ENCODE peak calls at places on chromosomes 13 and 19, in five cellular contexts. V is MCF 10A, P is GM12864, R is BJ, F is heart left ventricle. M is an unnamed sample.

GRCh38 chr19:5143471-5144411 is 174.8 kb downstream of the KDM4B start:
- DNase-seq in F (peak; percentile 43), V (no peak), R (no peak), P (no peak), M (no peak)

GRCh38 chr13:112042496-112042895 is 24.5 kb upstream of the SOX1 start:
- DNase-seq in P (no peak), V (peak; percentile 24), R (no peak), F (no peak), M (peak; percentile 49)

GRCh38 chr13:51221674-51222509 is at the start of gene FAM124A:
- DNase-seq in F (peak; percentile 66), V (peak; percentile 53), P (no peak), R (no peak), M (peak; percentile 22)

GRCh38 chr19:8445488-8446001 is 770 bp downstream of the HNRNPM start:
- DNase-seq in P (no peak), F (peak; percentile 64), V (peak; percentile 53), R (no peak), M (peak; percentile 50)

GRCh38 chr13:22449251-22449650 is 731.5 kb upstream of the SGCG start:
- DNase-seq in F (no peak), P (no peak), V (no peak), R (no peak), M (no peak)

GRCh38 chr19:46513461-46514236 is 18.0 kb upstream of the PNMA8B start:
- DNase-seq in R (no peak), F (peak; percentile 84), V (peak; percentile 75), P (no peak), M (peak; percentile 63)

GRCh38 chr19:30428856-30429255 is 56.7 kb downstream of the ZNF536 start:
- DNase-seq in V (no peak), F (no peak), R (no peak), P (no peak), M (no peak)

GRCh38 chr13:21526707-21527454 is 67.8 kb upstream of the ZDHHC20 start:
- DNase-seq in P (no peak), F (no peak), R (no peak), V (no peak), M (no peak)

GRCh38 chr19:18373892-18374629 is 11.9 kb upstream of the GDF15 start:
- DNase-seq in F (peak; percentile 95), P (peak; percentile 92), R (peak; percentile 92), V (peak; percentile 93), M (peak; percentile 86)

GRCh38 chr19:2089001-2089711 is 7.0 kb downstream of the MOB3A start:
- DNase-seq in F (no peak), V (peak; percentile 89), P (no peak), R (no peak), M (peak; percentile 92)

GRCh38 chr19:33398361-33399060 is 25.0 kb downstream of the CEBPG start:
- DNase-seq in V (no peak), P (no peak), F (peak; percentile 17), R (no peak), M (no peak)

GRCh38 chr19:2719232-2719735 is 1.9 kb downstream of the DIRAS1 start:
- DNase-seq in F (no peak), R (no peak), P (no peak), V (no peak), M (no peak)

GRCh38 chr13:64959276-64959675 is 2270.9 kb downstream of the PCDH9 start:
- DNase-seq in V (no peak), F (no peak), R (no peak), P (no peak), M (no peak)

GRCh38 chr19:32866061-32866460 is 3.5 kb downstream of the SLC7A9 start:
- DNase-seq in F (no peak), P (no peak), V (no peak), R (no peak), M (no peak)

GRCh38 chr13:33678906-33679657 is 138.9 kb upstream of the RFC3 start:
- DNase-seq in V (peak; percentile 94), F (peak; percentile 57), P (peak; percentile 95), R (no peak), M (peak; percentile 36)

GRCh38 chr19:46351241-46352041 is 4.6 kb downstream of the PPP5C start:
- DNase-seq in F (peak; percentile 55), P (no peak), R (no peak), V (peak; percentile 87), M (peak; percentile 64)

GRCh38 chr19:39078436-39079200 is 5.5 kb upstream of the ACP7 start:
- DNase-seq in F (no peak), P (no peak), R (peak; percentile 90), V (peak; percentile 96), M (peak; percentile 81)

GRCh38 chr13:106302011-106302410 is 233.5 kb downstream of the EFNB2 start:
- DNase-seq in V (peak; percentile 73), P (no peak), F (no peak), R (no peak), M (no peak)

GRCh38 chr13:47114030-47114429 is 217.2 kb upstream of the HTR2A start:
- DNase-seq in V (no peak), P (no peak), F (no peak), R (peak; percentile 45), M (peak; percentile 12)

GRCh38 chr19:42074513-42075363 is 1.2 kb upstream of the ZNF574 start:
- DNase-seq in F (no peak), V (no peak), R (no peak), P (no peak), M (peak; percentile 40)

GRCh38 chr13:110339263-110339662 is 32.2 kb downstream of the COL4A2 start:
- DNase-seq in V (no peak), R (no peak), F (no peak), P (no peak), M (no peak)

GRCh38 chr13:44191504-44192171 is 182.0 kb upstream of the SERP2 start:
- DNase-seq in F (peak; percentile 38), V (peak; percentile 77), P (no peak), R (peak; percentile 46), M (peak; percentile 44)

GRCh38 chr13:110663044-110663443 is 42.9 kb downstream of the CARS2 start:
- DNase-seq in R (no peak), F (no peak), V (no peak), P (no peak), M (no peak)

GRCh38 chr13:110501188-110501587 is 60.3 kb downstream of the RAB20 start:
- DNase-seq in V (no peak), F (no peak), P (no peak), R (no peak), M (no peak)

GRCh38 chr19:16386619-16387240 is 62.1 kb downstream of the KLF2 start:
- DNase-seq in V (peak; percentile 52), P (peak; percentile 45), R (no peak), F (peak; percentile 48), M (peak; percentile 51)

GRCh38 chr13:28089065-28089464 is 11.3 kb downstream of the FLT3 start:
- DNase-seq in R (no peak), P (no peak), F (no peak), V (no peak), M (no peak)

GRCh38 chr13:27868639-27869435 is 51.0 kb upstream of the PDX1 start:
- DNase-seq in P (no peak), V (peak; percentile 26), F (no peak), R (no peak), M (peak; percentile 20)

GRCh38 chr13:49667773-49668172 is 23.5 kb downstream of the EBPL start:
- DNase-seq in R (no peak), V (peak; percentile 47), P (no peak), F (no peak), M (no peak)

GRCh38 chr13:50365683-50366391 is 350.6 kb downstream of the KCNRG start:
- DNase-seq in R (no peak), P (peak; percentile 49), V (peak; percentile 82), F (no peak), M (peak; percentile 55)

GRCh38 chr13:29925457-29925856 is 75.0 kb upstream of the UBL3 start:
- DNase-seq in P (no peak), V (peak; percentile 96), F (peak; percentile 87), R (no peak), M (peak; percentile 60)

GRCh38 chr13:98050041-98050466 is 92.8 kb upstream of the FARP1 start:
- DNase-seq in V (peak; percentile 53), P (no peak), F (no peak), R (no peak), M (no peak)

GRCh38 chr19:24086974-24087595 is at the start of gene ZNF254:
- DNase-seq in V (peak; percentile 87), R (peak; percentile 62), P (peak; percentile 95), F (peak; percentile 96), M (peak; percentile 92)
- TF ChIP-seq CTCF in V (no peak), R (peak; percentile 24), P (no peak), F (no peak), M (no peak)

GRCh38 chr13:52809310-52809769 is 39.1 kb downstream of the PCDH8 start:
- DNase-seq in V (peak; percentile 92), R (no peak), F (peak; percentile 37), P (no peak), M (peak; percentile 79)
- TF ChIP-seq CTCF in V (peak; percentile 67), R (peak; percentile 32), F (peak; percentile 53), P (peak; percentile 88), M (peak; percentile 38)

DNA sequence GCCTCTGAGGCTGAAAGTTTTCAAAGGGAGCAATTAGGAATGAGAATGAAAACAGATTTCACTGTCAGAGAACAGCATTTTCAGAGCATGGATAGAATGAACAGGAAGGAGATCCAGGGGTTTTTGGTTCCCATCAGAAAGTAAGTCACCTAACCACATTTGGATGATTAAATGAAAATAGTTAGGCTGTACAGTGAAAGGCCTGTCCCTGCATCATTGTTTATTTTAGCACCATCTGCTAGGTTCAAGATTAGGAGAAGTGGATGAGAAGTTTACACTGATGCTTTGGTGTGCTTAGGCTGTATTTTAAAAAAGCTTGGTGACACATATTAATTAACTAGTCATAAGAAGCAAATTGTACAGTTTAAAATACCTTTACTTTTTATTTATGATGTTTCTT is 60.8 kb downstream of the EDNRB start:
- DNase-seq in F (no peak), R (no peak), V (no peak), P (no peak), M (no peak)
- TF ChIP-seq CTCF in F (no peak), R (no peak), V (no peak), P (no peak), M (no peak)

GRCh38 chr19:13152854-13153626 is 2.8 kb downstream of the IER2 start:
- DNase-seq in P (peak; percentile 85), R (peak; percentile 54), F (peak; percentile 95), V (peak; percentile 98), M (peak; percentile 94)

GRCh38 chr19:13152356-13152853 is 2.2 kb downstream of the IER2 start:
- DNase-seq in V (no peak), P (no peak), F (no peak), R (no peak), M (no peak)

GRCh38 chr19:13150187-13150918 is at the start of the genes IER2 and STX10:
- DNase-seq in F (peak; percentile 97), R (peak; percentile 76), V (peak; percentile 97), P (peak; percentile 84), M (peak; percentile 92)

GRCh38 chr19:13150919-13151604 is 851 bp downstream of the IER2 start:
- DNase-seq in P (no peak), F (no peak), R (no peak), V (no peak), M (no peak)

DNA sequence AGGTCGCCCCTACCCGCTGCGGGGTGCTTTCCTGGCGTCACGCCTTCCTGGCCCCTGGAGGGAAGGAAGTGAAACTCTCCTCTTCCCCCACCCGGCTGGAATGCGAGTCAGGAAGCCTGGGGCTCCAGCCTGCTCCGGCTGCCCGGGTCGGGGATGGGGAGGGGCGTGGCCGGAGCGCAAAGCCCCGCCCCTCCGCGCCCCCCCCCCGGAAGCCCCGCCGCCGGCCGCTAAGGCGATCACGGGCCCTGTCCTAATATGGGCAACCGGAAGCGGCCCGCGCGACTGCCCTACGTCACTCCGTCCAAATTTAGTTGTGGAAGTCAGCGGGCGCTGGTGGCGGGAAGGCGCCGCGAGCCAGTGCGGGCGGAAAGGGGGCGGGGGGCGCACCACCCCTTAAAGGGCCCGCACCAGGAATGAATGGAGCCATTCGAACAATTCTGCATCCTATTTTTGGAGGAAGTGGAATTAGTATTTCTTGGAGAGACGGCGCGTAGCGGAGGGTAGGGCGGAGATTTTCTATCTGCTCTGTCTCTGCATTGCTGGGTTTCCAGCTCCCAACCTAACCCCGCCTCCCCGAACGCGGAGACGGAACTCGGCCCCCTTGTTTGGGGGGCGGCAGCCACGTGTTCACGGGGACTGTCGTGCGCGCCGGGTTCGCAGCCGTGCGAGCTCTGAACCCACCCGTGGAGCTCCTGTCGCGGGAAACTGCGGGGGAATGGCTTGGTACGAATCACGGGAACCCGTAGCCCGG is 1.6 kb downstream of the IER2 start:
- DNase-seq in R (peak; percentile 78), F (peak; percentile 98), V (peak; percentile 98), P (peak; percentile 83), M (peak; percentile 99)
- TF ChIP-seq CTCF in R (peak; percentile 39), F (no peak), V (no peak), P (no peak), M (no peak)